ENCODE peak calls at places on chromosomes 2 and 18, in ten cellular contexts. T is Peyer's patch; O is CD4-positive, CD25-positive, alpha-beta regulatory T cell; M is adrenal gland; H is upper lobe of left lung; P is brain microvascular endothelial cell; B is HCT116; R is tibial nerve; G is GM12878; S is HL-60. X is an unnamed sample.

GRCh38 chr2:121240436-121240835 is 44.6 kb downstream of the TFCP2L1 start:
- DNase-seq in T (no peak), O (no peak), M (no peak), H (no peak), P (no peak), B (no peak), R (no peak), G (no peak), S (no peak), X (no peak)

GRCh38 chr2:117945296-117945695 is 68.6 kb downstream of the CCDC93 start:
- DNase-seq in T (no peak), O (no peak), M (no peak), H (no peak), P (no peak), B (no peak), R (no peak), G (no peak), S (no peak), X (no peak)

GRCh38 chr2:105129722-105130232 is 91.9 kb downstream of the MRPS9 start:
- DNase-seq in T (no peak), O (no peak), M (no peak), H (no peak), P (no peak), B (no peak), R (no peak), G (peak; percentile 72), S (no peak), X (no peak)

GRCh38 chr2:172107690-172108586 is 5.2 kb upstream of the DLX2 start:
- DNase-seq in T (no peak), O (peak; percentile 10), M (no peak), H (peak; percentile 77), P (no peak), B (no peak), R (no peak), G (no peak), S (no peak), X (no peak)

GRCh38 chr2:147904051-147904450 is 59.2 kb downstream of the ACVR2A start:
- DNase-seq in T (no peak), O (no peak), M (no peak), H (no peak), P (no peak), B (no peak), R (no peak), G (no peak), S (no peak), X (peak; percentile 65)

GRCh38 chr2:3115301-3116042 is 262.1 kb downstream of the EIPR1 start:
- DNase-seq in T (no peak), O (no peak), M (no peak), H (no peak), P (no peak), B (no peak), R (no peak), G (no peak), S (no peak), X (no peak)

GRCh38 chr18:2535419-2535910 is 35.8 kb downstream of the METTL4 start:
- DNase-seq in T (no peak), O (no peak), M (no peak), H (no peak), P (peak; percentile 12), B (no peak), R (no peak), G (no peak), S (no peak), X (no peak)

GRCh38 chr2:87403893-87404175 is 344.1 kb upstream of the PLGLB2 start:
- DNase-seq in T (no peak), O (no peak), M (no peak), H (no peak), P (no peak), B (no peak), R (no peak), G (no peak), S (no peak), X (no peak)

GRCh38 chr2:195648780-195649179 is 8.2 kb upstream of the SLC39A10 start:
- DNase-seq in T (no peak), O (no peak), M (no peak), H (no peak), P (no peak), B (no peak), R (no peak), G (no peak), S (peak; percentile 61), X (no peak)
- H3K27ac ChIP-seq in T (peak overlapping the region; percentile 76), O (no peak overlapping the region), M (no peak overlapping the region), H (no peak overlapping the region), P (no peak overlapping the region), B (no peak overlapping the region), R (no peak overlapping the region), G (peak overlapping the region; percentile 27), S (peak overlapping the region; percentile 25), X (no peak overlapping the region)

GRCh38 chr2:174606336-174606735 is 8.7 kb upstream of the WIPF1 start:
- DNase-seq in T (no peak), O (no peak), M (peak; percentile 58), H (no peak), P (peak; percentile 80), B (no peak), R (peak; percentile 67), G (no peak), S (no peak), X (peak; percentile 76)

GRCh38 chr2:174607584-174607983 is 10.0 kb upstream of the WIPF1 start:
- DNase-seq in T (no peak), O (no peak), M (no peak), H (no peak), P (no peak), B (no peak), R (no peak), G (no peak), S (no peak), X (no peak)

GRCh38 chr2:174607989-174608865 is 10.6 kb upstream of the WIPF1 start:
- DNase-seq in T (no peak), O (no peak), M (no peak), H (no peak), P (no peak), B (no peak), R (no peak), G (peak; percentile 89), S (no peak), X (no peak)

GRCh38 chr2:174603280-174603679 is 5.7 kb upstream of the WIPF1 start:
- DNase-seq in T (peak; percentile 70), O (peak; percentile 45), M (peak; percentile 69), H (no peak), P (peak; percentile 60), B (peak; percentile 23), R (peak; percentile 68), G (no peak), S (no peak), X (peak; percentile 61)

GRCh38 chr2:174605687-174606086 is 8.1 kb upstream of the WIPF1 start:
- DNase-seq in T (no peak), O (no peak), M (no peak), H (no peak), P (no peak), B (peak; percentile 6), R (no peak), G (no peak), S (no peak), X (no peak)
- H3K27ac ChIP-seq in T (no peak overlapping the region), O (peak overlapping the region; percentile 83), M (no peak overlapping the region), H (no peak overlapping the region), P (peak overlapping the region; percentile 14), B (no peak overlapping the region), R (peak overlapping the region; percentile 82), G (peak overlapping the region; percentile 45), S (peak overlapping the region; percentile 3), X (no peak overlapping the region)

GRCh38 chr2:43186679-43187374 is 39.6 kb downstream of the ZFP36L2 start:
- DNase-seq in T (no peak), O (no peak), M (no peak), H (no peak), P (no peak), B (no peak), R (peak; percentile 48), G (no peak), S (no peak), X (no peak)

GRCh38 chr2:43186321-43186678 is 40.1 kb downstream of the ZFP36L2 start:
- DNase-seq in T (no peak), O (no peak), M (no peak), H (no peak), P (no peak), B (no peak), R (no peak), G (no peak), S (no peak), X (no peak)

GRCh38 chr2:43185146-43185545 is 41.3 kb downstream of the ZFP36L2 start:
- DNase-seq in T (no peak), O (no peak), M (no peak), H (no peak), P (no peak), B (peak; percentile 69), R (no peak), G (no peak), S (no peak), X (no peak)

GRCh38 chr2:43183743-43184142 is 42.7 kb downstream of the ZFP36L2 start:
- DNase-seq in T (no peak), O (no peak), M (no peak), H (no peak), P (no peak), B (no peak), R (no peak), G (no peak), S (no peak), X (no peak)

DNA sequence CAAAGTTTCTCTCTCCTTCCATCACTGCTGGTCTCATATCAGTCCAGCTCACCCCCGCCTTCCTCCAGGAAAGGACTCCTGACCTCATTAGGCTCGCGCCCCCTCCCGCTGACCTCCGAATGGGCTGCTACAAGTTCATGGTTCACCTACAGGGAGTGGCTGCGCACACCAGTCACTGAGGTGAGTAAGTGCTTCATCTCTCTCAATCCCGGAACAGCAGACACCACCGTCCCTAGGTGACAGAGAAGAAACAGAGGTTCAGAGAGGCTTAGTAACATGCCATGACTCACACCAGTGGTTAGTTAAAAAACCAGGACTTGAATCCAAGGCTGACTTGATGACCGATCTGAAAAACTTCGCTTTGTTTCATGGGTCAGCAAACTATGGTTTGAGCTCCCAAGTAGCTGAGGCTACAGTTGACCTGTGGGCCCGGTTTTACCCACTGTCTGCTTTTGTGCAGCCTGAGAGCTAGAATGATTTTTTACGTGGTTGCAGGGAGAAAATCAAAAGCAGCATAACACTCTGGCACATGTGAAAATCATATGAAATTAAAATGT is 42.0 kb downstream of the ZFP36L2 start:
- DNase-seq in T (no peak), O (no peak), M (no peak), H (no peak), P (peak; percentile 75), B (peak; percentile 93), R (no peak), G (no peak), S (no peak), X (peak; percentile 97)
- H3K27ac ChIP-seq in T (peak overlapping the region; percentile 11), O (peak overlapping the region; percentile 55), M (no peak overlapping the region), H (no peak overlapping the region), P (no peak overlapping the region), B (peak overlapping the region; percentile 51), R (no peak overlapping the region), G (no peak overlapping the region), S (no peak overlapping the region), X (peak overlapping the region; percentile 32)

DNA sequence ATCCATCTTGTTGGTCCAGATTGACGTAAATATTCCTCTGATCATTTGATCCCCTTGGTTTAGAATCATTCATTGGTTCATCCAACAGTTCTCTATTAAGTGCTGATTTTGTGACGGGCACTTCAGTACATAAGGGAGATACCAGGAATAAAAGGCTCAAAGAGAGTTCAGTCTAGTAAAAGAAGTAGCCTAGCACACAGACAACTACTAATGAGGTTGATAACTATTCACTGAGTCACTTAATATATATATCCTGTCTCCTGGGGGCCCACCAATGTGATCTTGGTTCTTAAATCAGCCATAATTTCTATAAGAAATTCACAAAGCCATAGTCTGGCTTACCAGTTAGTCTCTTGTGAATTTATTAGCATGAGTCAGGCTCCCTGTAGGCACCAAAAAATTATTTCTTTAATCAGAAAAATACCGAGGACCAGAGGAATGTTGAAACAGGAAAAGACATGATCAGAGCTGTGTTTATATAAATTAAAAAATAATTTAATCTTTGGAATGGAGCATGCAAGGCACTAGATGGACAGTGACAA is 10.4 kb downstream of the KCNE4 start:
- DNase-seq in T (no peak), O (no peak), M (no peak), H (no peak), P (peak; percentile 45), B (no peak), R (no peak), G (no peak), S (no peak), X (peak; percentile 63)
- H3K27ac ChIP-seq in T (no peak overlapping the region), O (no peak overlapping the region), M (no peak overlapping the region), H (no peak overlapping the region), P (no peak overlapping the region), B (no peak overlapping the region), R (peak overlapping the region; percentile 30), G (no peak overlapping the region), S (no peak overlapping the region), X (no peak overlapping the region)